ENCODE peak calls at places on chromosomes 12 and 14, in eight cellular contexts. S is upper lobe of left lung, H is GM06990, V is foreskin keratinocyte, K is fibroblast of the aortic adventitia, E is GM12865, P is stomach, I is cardiac muscle cell. Y is an unnamed sample.

GRCh38 chr14:69637503-69638030 is 26.2 kb downstream of the SUSD6 start:
- DNase-seq in V (no peak), H (no peak), P (no peak), I (peak; percentile 64), K (no peak), S (no peak), E (no peak), Y (no peak)

GRCh38 chr12:13196302-13196921 is at the start of gene EMP1:
- DNase-seq in S (peak; percentile 94), H (peak; percentile 23), P (peak; percentile 92), K (peak; percentile 100), E (peak; percentile 68), I (no peak), V (peak; percentile 99), Y (no peak)

GRCh38 chr14:56798447-56799326 is 11.6 kb downstream of the OTX2 start:
- DNase-seq in V (no peak), P (no peak), K (no peak), E (no peak), H (no peak), S (no peak), I (no peak), Y (no peak)

GRCh38 chr12:68521321-68521839 is 89.3 kb upstream of the RAP1B start:
- DNase-seq in I (no peak), H (no peak), P (no peak), K (peak; percentile 82), E (no peak), V (peak; percentile 56), S (no peak), Y (no peak)

GRCh38 chr12:124680863-124681778 is 113.7 kb upstream of the NCOR2 start:
- DNase-seq in S (no peak), H (peak; percentile 69), E (peak; percentile 83), K (peak; percentile 65), P (no peak), V (peak; percentile 85), I (no peak), Y (no peak)

GRCh38 chr12:122811777-122812176 is 23.5 kb upstream of the HIP1R start:
- DNase-seq in I (no peak), H (no peak), E (no peak), P (no peak), S (no peak), V (no peak), K (no peak), Y (no peak)

GRCh38 chr14:86035882-86036281 is 505.9 kb downstream of the FLRT2 start:
- DNase-seq in P (no peak), S (no peak), K (peak; percentile 1), H (no peak), E (peak; percentile 9), I (peak; percentile 38), V (no peak), Y (no peak)

GRCh38 chr12:59652098-59652497 is 56.3 kb downstream of the SLC16A7 start:
- DNase-seq in I (no peak), S (no peak), V (peak; percentile 20), E (no peak), H (no peak), K (no peak), P (no peak), Y (no peak)

GRCh38 chr12:109346920-109347319 is 780 bp upstream of the MYO1H start:
- DNase-seq in I (no peak), H (no peak), P (no peak), K (no peak), V (no peak), S (no peak), E (peak; percentile 22), Y (no peak)

GRCh38 chr14:51490205-51490604 is 161.5 kb upstream of the FRMD6 start:
- DNase-seq in V (peak; percentile 36), P (no peak), E (no peak), I (no peak), K (peak; percentile 39), S (no peak), H (no peak), Y (no peak)

GRCh38 chr14:101721951-101722661 is 39.4 kb upstream of the PPP2R5C start:
- DNase-seq in K (no peak), H (no peak), I (no peak), P (peak; percentile 51), E (peak; percentile 52), S (peak; percentile 76), V (peak; percentile 58), Y (no peak)

GRCh38 chr14:64417042-64417770 is 29.1 kb downstream of the MTHFD1 start:
- DNase-seq in I (no peak), H (no peak), P (no peak), K (peak; percentile 40), V (no peak), E (no peak), S (no peak), Y (no peak)

GRCh38 chr14:103391048-103391447 is 5.8 kb downstream of the MARK3 start:
- DNase-seq in V (no peak), S (no peak), E (peak; percentile 63), K (peak; percentile 85), H (no peak), P (no peak), I (peak; percentile 52), Y (no peak)

GRCh38 chr14:74501135-74501614 is 7.6 kb downstream of the ISCA2 start:
- DNase-seq in V (no peak), E (no peak), H (no peak), P (peak; percentile 70), K (peak; percentile 77), S (peak; percentile 79), I (peak; percentile 82), Y (no peak)

GRCh38 chr12:103178681-103179080 is 221.2 kb downstream of the ASCL1 start:
- DNase-seq in S (no peak), E (peak; percentile 4), P (no peak), H (no peak), V (no peak), K (no peak), I (no peak), Y (no peak)

GRCh38 chr12:131033886-131034482 is 80.3 kb downstream of the ADGRD1 start:
- DNase-seq in K (no peak), H (no peak), E (no peak), P (no peak), V (no peak), I (no peak), S (no peak), Y (peak; percentile 57)

DNA sequence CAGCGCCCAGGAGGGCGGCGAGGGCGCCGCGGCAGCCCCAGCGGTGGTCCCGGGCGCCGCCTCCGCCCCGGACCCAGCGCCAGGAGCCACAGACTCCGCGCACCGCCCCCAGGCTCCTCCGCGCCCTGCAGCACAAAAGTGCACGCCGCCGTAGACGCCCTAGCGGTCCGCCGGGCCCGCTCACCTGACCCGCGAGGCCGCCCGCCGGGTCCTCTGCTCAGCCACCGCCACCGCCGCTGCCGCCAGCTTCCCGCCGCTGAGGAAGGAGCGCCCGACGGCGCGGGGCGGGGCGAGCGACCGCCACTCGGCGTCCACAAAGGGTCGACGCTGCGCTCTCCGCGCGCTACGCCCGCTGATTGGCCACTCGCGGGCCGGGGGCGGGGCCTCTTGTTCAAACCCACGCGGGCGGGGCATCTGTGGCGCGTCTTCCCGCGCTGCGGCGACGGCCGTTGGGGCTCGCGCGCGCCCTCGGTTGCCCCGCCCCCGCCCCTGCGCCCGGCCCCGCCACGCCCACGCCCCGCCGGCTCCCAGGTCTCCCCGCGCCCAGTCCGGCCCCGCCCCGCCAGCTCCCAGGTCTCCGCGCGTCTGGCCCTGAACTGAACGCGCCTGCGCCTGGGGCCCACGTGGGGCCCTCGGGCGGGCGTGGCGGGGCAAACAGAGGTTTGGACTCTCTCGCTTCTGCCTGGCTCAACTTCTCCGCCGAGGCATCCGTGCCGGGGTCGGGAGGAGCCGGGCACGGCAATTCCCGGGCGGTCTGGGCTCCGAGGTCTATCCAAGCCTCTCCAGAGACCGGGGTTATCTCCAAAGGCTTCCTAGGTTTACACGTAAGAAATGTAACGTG is at the start of gene CDCA4:
- DNase-seq in V (peak; percentile 85), H (peak; percentile 98), K (peak; percentile 92), I (peak; percentile 99), E (peak; percentile 98), P (peak; percentile 99), S (peak; percentile 98), Y (peak; percentile 99)
- TF ChIP-seq CTCF in V (no peak), H (no peak), K (no peak), I (no peak), E (no peak), P (no peak), S (peak; percentile 51), Y (peak; percentile 43)

GRCh38 chr14:21807975-21808374 is 134.4 kb upstream of the OR4E1 start:
- DNase-seq in P (no peak), I (no peak), K (no peak), H (no peak), V (no peak), E (no peak), S (no peak), Y (no peak)
- TF ChIP-seq CTCF in P (no peak), I (no peak), K (no peak), H (no peak), V (no peak), E (no peak), S (no peak), Y (no peak)

GRCh38 chr14:78154827-78155226 is 15.3 kb upstream of the NRXN3 start:
- DNase-seq in V (no peak), K (no peak), S (no peak), P (no peak), E (no peak), I (no peak), H (no peak), Y (no peak)
- TF ChIP-seq CTCF in V (peak; percentile 20), K (no peak), S (no peak), P (no peak), E (peak; percentile 4), I (no peak), H (peak; percentile 14), Y (no peak)

GRCh38 chr12:76346798-76347420 is 1.3 kb downstream of the BBS10 start:
- DNase-seq in S (peak; percentile 56), I (peak; percentile 55), V (peak; percentile 52), P (no peak), H (peak; percentile 18), K (peak; percentile 84), E (peak; percentile 66), Y (no peak)

GRCh38 chr12:76345569-76345968 is 2.6 kb downstream of the BBS10 start:
- DNase-seq in S (no peak), H (no peak), I (no peak), V (no peak), K (no peak), E (no peak), P (no peak), Y (no peak)

GRCh38 chr12:76346236-76346635 is 2.0 kb downstream of the BBS10 start:
- DNase-seq in V (no peak), K (peak; percentile 54), P (no peak), I (no peak), S (no peak), E (no peak), H (no peak), Y (no peak)

DNA sequence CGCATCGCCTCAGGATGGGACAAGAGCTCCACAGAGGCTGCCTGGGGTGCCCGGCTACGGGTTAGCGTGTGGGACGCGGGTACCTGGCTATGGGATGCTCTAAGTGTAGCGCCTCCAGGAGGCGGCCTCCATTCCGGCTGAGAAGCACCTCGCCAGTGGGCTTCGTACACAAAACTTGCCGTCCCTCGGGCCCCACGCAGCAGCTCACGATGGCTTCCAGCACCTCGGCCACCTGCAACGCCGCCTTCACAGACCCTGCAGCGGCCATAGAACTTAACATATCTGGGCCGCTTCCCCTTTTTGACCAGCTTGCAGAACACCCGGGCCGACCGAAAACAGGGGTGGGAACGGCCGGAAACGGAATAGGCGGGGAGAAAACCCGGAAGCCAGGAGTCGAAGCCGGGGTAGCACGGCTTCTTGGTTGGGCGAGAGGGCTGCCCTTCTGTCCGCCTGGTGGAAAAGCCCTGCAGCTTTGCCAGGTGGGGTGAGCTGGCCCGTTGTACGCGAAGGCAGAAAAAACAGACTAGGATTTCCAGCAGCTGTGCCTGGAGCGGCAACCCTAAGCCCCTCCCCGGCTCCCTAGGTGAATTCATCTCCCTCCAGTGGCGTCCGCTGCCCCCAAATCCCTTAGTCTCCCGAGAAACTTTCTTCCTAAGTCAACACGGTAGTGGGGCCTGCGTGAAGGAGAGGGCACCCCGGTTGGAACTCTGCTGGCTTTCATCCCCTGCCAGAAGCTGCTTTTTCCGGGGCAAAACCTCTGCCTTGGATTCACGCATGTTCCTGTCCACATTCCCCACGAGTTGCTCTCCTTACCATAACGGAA is at the start of gene BBS10:
- DNase-seq in S (peak; percentile 95), V (peak; percentile 90), K (peak; percentile 94), H (peak; percentile 91), I (peak; percentile 92), P (peak; percentile 91), E (peak; percentile 96), Y (peak; percentile 96)
- TF ChIP-seq CTCF in S (peak; percentile 67), V (peak; percentile 67), K (peak; percentile 72), H (peak; percentile 40), I (peak; percentile 58), P (peak; percentile 25), E (peak; percentile 28), Y (peak; percentile 82)

Y was measured in chondrocyte.